ENCODE peak calls at places on chromosomes 7 and 10, in six cellular contexts. One of them, this sample, is unnamed. For H3K4me1, the result is how much of the 10 kb centered on the place peaks cover.

GRCh38 chr10:79052311-79053080 is 16.3 kb upstream of the ZMIZ1 start:
- DNase-seq in BE2C: peak
- DNase-seq in IMR-90: no peak
- DNase-seq in lower lobe of right lung: peak
- DNase-seq in neural progenitor cell: peak
- DNase-seq in fibroblast of lung: no peak
- DNase-seq in this sample: peak

GRCh38 chr10:61937631-61938284 is 36.3 kb downstream of the ARID5B start:
- DNase-seq in BE2C: no peak
- DNase-seq in IMR-90: peak
- DNase-seq in lower lobe of right lung: no peak
- DNase-seq in neural progenitor cell: no peak
- DNase-seq in fibroblast of lung: peak
- DNase-seq in this sample: no peak

GRCh38 chr7:113175525-113176097 is 57.3 kb upstream of the SMIM30 start:
- DNase-seq in BE2C: no peak
- DNase-seq in IMR-90: peak
- DNase-seq in lower lobe of right lung: no peak
- DNase-seq in neural progenitor cell: no peak
- DNase-seq in fibroblast of lung: no peak
- DNase-seq in this sample: no peak

GRCh38 chr7:156608176-156608478 is 32.4 kb upstream of the RNF32 start:
- DNase-seq in BE2C: no peak
- DNase-seq in IMR-90: no peak
- DNase-seq in lower lobe of right lung: no peak
- DNase-seq in neural progenitor cell: no peak
- DNase-seq in fibroblast of lung: no peak
- DNase-seq in this sample: no peak

GRCh38 chr10:69318087-69318996 is 40.0 kb downstream of the HK1 start:
- DNase-seq in BE2C: peak
- DNase-seq in IMR-90: peak
- DNase-seq in lower lobe of right lung: peak
- DNase-seq in neural progenitor cell: peak
- DNase-seq in fibroblast of lung: peak
- DNase-seq in this sample: peak

GRCh38 chr10:110632591-110633215 is 11.4 kb upstream of the RBM20 start:
- DNase-seq in BE2C: no peak
- DNase-seq in IMR-90: no peak
- DNase-seq in lower lobe of right lung: no peak
- DNase-seq in neural progenitor cell: no peak
- DNase-seq in fibroblast of lung: no peak
- DNase-seq in this sample: no peak

GRCh38 chr10:68470300-68470699 is 1.5 kb downstream of the DNA2 start:
- DNase-seq in BE2C: no peak
- DNase-seq in IMR-90: no peak
- DNase-seq in lower lobe of right lung: no peak
- DNase-seq in neural progenitor cell: no peak
- DNase-seq in fibroblast of lung: no peak
- DNase-seq in this sample: no peak

GRCh38 chr7:19405546-19405945 is 260.3 kb upstream of the FERD3L start:
- DNase-seq in BE2C: no peak
- DNase-seq in IMR-90: peak
- DNase-seq in lower lobe of right lung: no peak
- DNase-seq in neural progenitor cell: no peak
- DNase-seq in fibroblast of lung: peak
- DNase-seq in this sample: no peak

GRCh38 chr7:132825222-132825621 is 249.0 kb upstream of the PLXNA4 start:
- DNase-seq in BE2C: no peak
- DNase-seq in IMR-90: no peak
- DNase-seq in lower lobe of right lung: no peak
- DNase-seq in neural progenitor cell: no peak
- DNase-seq in fibroblast of lung: no peak
- DNase-seq in this sample: no peak

GRCh38 chr10:49622426-49623425 is 8.9 kb downstream of the CHAT start:
- DNase-seq in BE2C: no peak
- DNase-seq in IMR-90: no peak
- DNase-seq in lower lobe of right lung: no peak
- DNase-seq in neural progenitor cell: no peak
- DNase-seq in fibroblast of lung: no peak
- DNase-seq in this sample: no peak

GRCh38 chr7:93914581-93915066 is 6.9 kb upstream of the GNG11 start:
- DNase-seq in BE2C: no peak
- DNase-seq in IMR-90: peak
- DNase-seq in lower lobe of right lung: no peak
- DNase-seq in neural progenitor cell: no peak
- DNase-seq in fibroblast of lung: peak
- DNase-seq in this sample: no peak

GRCh38 chr10:132294196-132294520 is 13.6 kb downstream of the STK32C start:
- DNase-seq in BE2C: no peak
- DNase-seq in IMR-90: no peak
- DNase-seq in lower lobe of right lung: peak
- DNase-seq in neural progenitor cell: no peak
- DNase-seq in fibroblast of lung: no peak
- DNase-seq in this sample: peak

GRCh38 chr7:130273863-130274262 is 7.2 kb downstream of the CPA2 start:
- DNase-seq in BE2C: no peak
- DNase-seq in IMR-90: peak
- DNase-seq in lower lobe of right lung: no peak
- DNase-seq in neural progenitor cell: peak
- DNase-seq in fibroblast of lung: peak
- DNase-seq in this sample: no peak

GRCh38 chr7:145350334-145350733 is 514.5 kb upstream of the TPK1 start:
- DNase-seq in BE2C: no peak
- DNase-seq in IMR-90: no peak
- DNase-seq in lower lobe of right lung: no peak
- DNase-seq in neural progenitor cell: no peak
- DNase-seq in fibroblast of lung: no peak
- DNase-seq in this sample: no peak

GRCh38 chr10:125169279-125169678 is 8.9 kb upstream of the CTBP2 start:
- DNase-seq in BE2C: no peak
- DNase-seq in IMR-90: no peak
- DNase-seq in lower lobe of right lung: no peak
- DNase-seq in neural progenitor cell: no peak
- DNase-seq in fibroblast of lung: no peak
- DNase-seq in this sample: no peak

GRCh38 chr7:35366167-35367155 is 112.6 kb upstream of the TBX20 start:
- DNase-seq in BE2C: peak
- DNase-seq in IMR-90: no peak
- DNase-seq in lower lobe of right lung: no peak
- DNase-seq in neural progenitor cell: peak
- DNase-seq in fibroblast of lung: no peak
- DNase-seq in this sample: no peak

GRCh38 chr10:17113889-17114288 is 15.7 kb downstream of the CUBN start:
- DNase-seq in BE2C: peak
- DNase-seq in IMR-90: peak
- DNase-seq in lower lobe of right lung: no peak
- DNase-seq in neural progenitor cell: no peak
- DNase-seq in fibroblast of lung: peak
- DNase-seq in this sample: no peak

GRCh38 chr10:78535716-78536218 is 502.1 kb downstream of the RPS24 start:
- DNase-seq in BE2C: no peak
- DNase-seq in IMR-90: no peak
- DNase-seq in lower lobe of right lung: no peak
- DNase-seq in neural progenitor cell: no peak
- DNase-seq in fibroblast of lung: no peak
- DNase-seq in this sample: no peak

GRCh38 chr10:130371686-130372085 is 235.5 kb downstream of the GLRX3 start:
- DNase-seq in BE2C: no peak
- DNase-seq in IMR-90: no peak
- DNase-seq in lower lobe of right lung: no peak
- DNase-seq in neural progenitor cell: no peak
- DNase-seq in fibroblast of lung: no peak
- DNase-seq in this sample: no peak

DNA sequence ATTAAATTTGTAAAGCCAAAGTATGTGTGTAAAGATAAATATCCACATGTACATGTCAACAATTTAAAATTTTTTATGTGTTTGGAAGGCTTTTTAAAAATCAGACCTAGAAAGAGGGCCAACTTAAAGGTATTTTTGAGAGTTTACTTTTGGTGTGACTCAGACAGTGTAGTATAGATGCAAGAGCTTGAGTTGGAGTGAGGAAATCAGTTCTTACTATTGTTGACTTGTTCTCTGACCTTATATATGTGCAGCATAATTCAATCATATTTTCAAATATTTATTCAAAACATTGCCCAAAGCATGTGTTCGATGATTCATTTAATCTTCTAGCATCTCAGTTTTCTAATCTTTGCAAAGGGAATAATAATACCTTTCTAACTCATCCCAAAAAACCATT is 243.7 kb upstream of the PRKCQ start:
- DNase-seq in BE2C: no peak
- DNase-seq in IMR-90: peak
- DNase-seq in lower lobe of right lung: no peak
- DNase-seq in neural progenitor cell: no peak
- DNase-seq in fibroblast of lung: peak
- DNase-seq in this sample: no peak
- H3K4me1 ChIP-seq in BE2C: under half
- H3K4me1 ChIP-seq in IMR-90: under half
- H3K4me1 ChIP-seq in lower lobe of right lung: under half
- H3K4me1 ChIP-seq in neural progenitor cell: under half
- H3K4me1 ChIP-seq in fibroblast of lung: under half
- H3K4me1 ChIP-seq in this sample: under half

GRCh38 chr10:80860719-80861118 is 323.0 kb downstream of the SH2D4B start:
- DNase-seq in BE2C: no peak
- DNase-seq in IMR-90: no peak
- DNase-seq in lower lobe of right lung: no peak
- DNase-seq in neural progenitor cell: no peak
- DNase-seq in fibroblast of lung: no peak
- DNase-seq in this sample: no peak

GRCh38 chr10:80856186-80856585 is 318.5 kb downstream of the SH2D4B start:
- DNase-seq in BE2C: no peak
- DNase-seq in IMR-90: no peak
- DNase-seq in lower lobe of right lung: no peak
- DNase-seq in neural progenitor cell: no peak
- DNase-seq in fibroblast of lung: no peak
- DNase-seq in this sample: no peak

GRCh38 chr10:80861882-80862281 is 324.2 kb downstream of the SH2D4B start:
- DNase-seq in BE2C: no peak
- DNase-seq in IMR-90: no peak
- DNase-seq in lower lobe of right lung: no peak
- DNase-seq in neural progenitor cell: no peak
- DNase-seq in fibroblast of lung: no peak
- DNase-seq in this sample: no peak
- TF ChIP-seq CTCF in BE2C: no peak
- TF ChIP-seq CTCF in IMR-90: no peak
- TF ChIP-seq CTCF in lower lobe of right lung: no peak
- TF ChIP-seq CTCF in neural progenitor cell: no peak
- TF ChIP-seq CTCF in fibroblast of lung: no peak
- TF ChIP-seq CTCF in this sample: no peak

GRCh38 chr7:50757703-50758390 is 24.8 kb downstream of the GRB10 start:
- DNase-seq in BE2C: no peak
- DNase-seq in IMR-90: no peak
- DNase-seq in lower lobe of right lung: no peak
- DNase-seq in neural progenitor cell: no peak
- DNase-seq in fibroblast of lung: peak
- DNase-seq in this sample: no peak
- H3K4me1 ChIP-seq in BE2C: under half
- H3K4me1 ChIP-seq in IMR-90: under half
- H3K4me1 ChIP-seq in lower lobe of right lung: under half
- H3K4me1 ChIP-seq in neural progenitor cell: under half
- H3K4me1 ChIP-seq in fibroblast of lung: under half
- H3K4me1 ChIP-seq in this sample: under half

GRCh38 chr7:128957613-128958012 is 19.9 kb downstream of the IRF5 start:
- DNase-seq in BE2C: no peak
- DNase-seq in IMR-90: no peak
- DNase-seq in lower lobe of right lung: no peak
- DNase-seq in neural progenitor cell: no peak
- DNase-seq in fibroblast of lung: no peak
- DNase-seq in this sample: no peak

GRCh38 chr7:128955981-128956380 is 18.3 kb downstream of the IRF5 start:
- DNase-seq in BE2C: no peak
- DNase-seq in IMR-90: no peak
- DNase-seq in lower lobe of right lung: no peak
- DNase-seq in neural progenitor cell: no peak
- DNase-seq in fibroblast of lung: no peak
- DNase-seq in this sample: no peak

GRCh38 chr7:128954150-128954549 is 16.4 kb downstream of the IRF5 start:
- DNase-seq in BE2C: no peak
- DNase-seq in IMR-90: no peak
- DNase-seq in lower lobe of right lung: no peak
- DNase-seq in neural progenitor cell: no peak
- DNase-seq in fibroblast of lung: no peak
- DNase-seq in this sample: no peak

GRCh38 chr7:128959296-128959695 is 21.6 kb downstream of the IRF5 start:
- DNase-seq in BE2C: no peak
- DNase-seq in IMR-90: no peak
- DNase-seq in lower lobe of right lung: no peak
- DNase-seq in neural progenitor cell: no peak
- DNase-seq in fibroblast of lung: no peak
- DNase-seq in this sample: no peak

DNA sequence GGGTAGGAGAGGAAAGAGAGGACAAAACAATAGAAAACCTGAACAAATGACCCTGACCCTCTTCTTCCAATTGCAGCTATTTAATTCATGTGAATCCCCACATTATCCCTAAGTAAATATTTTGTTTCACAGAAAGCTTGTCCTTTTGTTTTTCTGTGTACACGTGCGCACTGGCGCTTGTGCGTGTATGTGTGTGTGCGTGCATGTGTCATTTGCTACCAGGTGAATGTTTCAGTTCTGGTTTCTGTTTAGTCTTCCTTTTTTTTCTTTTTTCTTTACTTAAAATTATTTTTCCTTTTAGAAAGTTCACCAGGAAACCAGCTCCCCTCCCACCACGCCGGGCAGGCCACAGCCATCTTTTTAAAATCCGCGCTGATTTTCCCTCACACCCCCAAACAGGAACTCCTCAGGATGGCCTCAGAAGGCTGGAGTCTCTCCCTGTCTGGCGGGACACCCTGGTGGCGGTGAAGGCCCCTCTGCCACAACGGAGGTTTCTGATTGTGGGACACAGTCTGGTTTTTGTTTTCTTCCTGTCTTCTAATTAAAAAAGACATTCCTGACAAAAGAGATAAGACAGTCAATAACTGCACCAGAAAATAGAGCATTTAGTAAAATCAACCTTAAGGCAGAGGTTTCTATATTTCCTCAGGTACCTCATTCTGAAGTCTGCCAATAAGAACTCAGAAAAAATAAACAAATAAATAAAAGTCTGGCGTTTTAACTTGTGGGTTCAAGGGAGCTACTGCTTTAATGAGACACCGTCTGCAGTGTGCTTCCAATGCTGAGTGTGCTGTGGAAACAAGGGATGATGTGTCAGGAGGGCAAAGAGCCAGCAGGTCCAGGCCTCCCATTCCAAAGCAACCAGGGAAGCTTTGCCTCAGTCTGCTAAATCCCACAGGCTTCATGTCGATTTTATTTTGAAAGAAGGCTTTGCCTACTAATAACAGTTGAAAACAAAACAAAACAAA is 17.4 kb downstream of the IRF5 start:
- DNase-seq in BE2C: peak
- DNase-seq in IMR-90: peak
- DNase-seq in lower lobe of right lung: no peak
- DNase-seq in neural progenitor cell: peak
- DNase-seq in fibroblast of lung: peak
- DNase-seq in this sample: no peak
- TF ChIP-seq CTCF in BE2C: peak
- TF ChIP-seq CTCF in IMR-90: no peak
- TF ChIP-seq CTCF in lower lobe of right lung: no peak
- TF ChIP-seq CTCF in neural progenitor cell: peak
- TF ChIP-seq CTCF in fibroblast of lung: no peak
- TF ChIP-seq CTCF in this sample: no peak

GRCh38 chr7:92626281-92626846 is 36.2 kb upstream of the FAM133B start:
- DNase-seq in BE2C: no peak
- DNase-seq in IMR-90: no peak
- DNase-seq in lower lobe of right lung: no peak
- DNase-seq in neural progenitor cell: no peak
- DNase-seq in fibroblast of lung: no peak
- DNase-seq in this sample: no peak
- H3K4me1 ChIP-seq in BE2C: under half
- H3K4me1 ChIP-seq in IMR-90: under half
- H3K4me1 ChIP-seq in lower lobe of right lung: under half
- H3K4me1 ChIP-seq in neural progenitor cell: under half
- H3K4me1 ChIP-seq in fibroblast of lung: under half
- H3K4me1 ChIP-seq in this sample: under half

This sample was measured in adrenal gland.